ENCODE peak calls at places on chromosomes 13 and 19, in nine cellular contexts. Z, P, I, O, N, J, M, G and E are unnamed samples.

GRCh38 chr19:35090795-35091214 is 24.8 kb upstream of the FXYD3 start:
- DNase-seq in Z (no peak), P (peak; percentile 92), I (peak; percentile 18), O (no peak), N (no peak), J (no peak), M (no peak), G (no peak), E (no peak)

GRCh38 chr19:43318796-43319314 is 34.6 kb upstream of the CD177 start:
- DNase-seq in Z (no peak), P (no peak), I (no peak), O (no peak), N (no peak), J (no peak), M (no peak), G (no peak), E (no peak)

GRCh38 chr19:42295831-42296525 is 6.0 kb upstream of the PRR19 start:
- DNase-seq in Z (peak; percentile 41), P (peak; percentile 93), I (peak; percentile 31), O (peak; percentile 95), N (no peak), J (peak; percentile 93), M (peak; percentile 62), G (peak; percentile 91), E (peak; percentile 52)

GRCh38 chr13:44759723-44760360 is 183.7 kb upstream of the TSC22D1 start:
- DNase-seq in Z (peak; percentile 54), P (peak; percentile 83), I (peak; percentile 61), O (no peak), N (no peak), J (no peak), M (no peak), G (peak; percentile 70), E (no peak)

GRCh38 chr13:50894042-50894441 is 15.5 kb upstream of the RNASEH2B start:
- DNase-seq in Z (no peak), P (no peak), I (no peak), O (no peak), N (no peak), J (no peak), M (no peak), G (no peak), E (no peak)

GRCh38 chr13:54029226-54029625 is 1000.6 kb downstream of the OLFM4 start:
- DNase-seq in Z (no peak), P (no peak), I (peak; percentile 78), O (no peak), N (no peak), J (no peak), M (peak; percentile 4), G (no peak), E (no peak)

GRCh38 chr13:40440990-40441820 is 225.2 kb downstream of the FOXO1 start:
- DNase-seq in Z (no peak), P (peak; percentile 93), I (peak; percentile 42), O (peak; percentile 84), N (no peak), J (no peak), M (peak; percentile 41), G (peak; percentile 95), E (peak; percentile 69)

GRCh38 chr13:47287291-47287751 is 390.5 kb upstream of the HTR2A start:
- DNase-seq in Z (peak; percentile 73), P (no peak), I (peak; percentile 83), O (no peak), N (peak; percentile 29), J (no peak), M (peak; percentile 10), G (no peak), E (peak; percentile 61)

GRCh38 chr19:10473192-10473591 is 30.0 kb downstream of the KEAP1 start:
- DNase-seq in Z (no peak), P (no peak), I (no peak), O (no peak), N (no peak), J (no peak), M (no peak), G (no peak), E (no peak)

GRCh38 chr19:10474962-10475451 is 28.1 kb downstream of the KEAP1 start:
- DNase-seq in Z (no peak), P (no peak), I (no peak), O (no peak), N (no peak), J (no peak), M (no peak), G (no peak), E (no peak)

GRCh38 chr19:10478476-10478875 is 24.7 kb downstream of the KEAP1 start:
- DNase-seq in Z (peak; percentile 36), P (no peak), I (no peak), O (no peak), N (no peak), J (no peak), M (no peak), G (no peak), E (peak; percentile 46)

DNA sequence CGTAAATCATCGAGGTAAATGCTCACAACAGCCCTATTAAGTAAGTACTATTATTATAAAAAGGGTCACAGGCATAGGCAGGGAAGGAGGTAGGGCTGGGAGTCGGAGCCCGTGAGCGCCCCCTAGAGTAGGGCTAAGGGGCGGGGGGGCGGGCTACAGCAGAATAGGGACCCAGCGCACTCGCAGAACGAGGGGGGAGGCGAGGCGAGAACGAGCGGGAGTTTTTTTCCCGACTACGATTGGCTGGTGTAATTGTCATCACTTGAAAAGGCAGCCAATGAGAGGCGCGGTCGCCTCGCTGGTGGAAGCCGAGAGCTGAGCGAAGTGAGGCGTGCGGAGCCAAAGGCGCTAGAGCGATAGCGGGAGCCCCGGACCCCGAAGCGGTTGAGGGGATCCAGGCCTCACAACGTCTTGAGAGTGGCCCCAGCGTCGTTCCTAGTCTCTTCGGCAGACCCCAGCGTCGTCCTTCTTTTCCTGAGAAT is 24.2 kb downstream of the KEAP1 start:
- DNase-seq in Z (peak; percentile 82), P (peak; percentile 93), I (peak; percentile 83), O (peak; percentile 89), N (peak; percentile 54), J (peak; percentile 51), M (peak; percentile 92), G (peak; percentile 95), E (peak; percentile 89)
- H3K4me3 ChIP-seq in Z (peak overlapping the region; percentile 36), P (no peak overlapping the region), I (peak overlapping the region; percentile 31), O (peak overlapping the region; percentile 21), N (peak overlapping the region; percentile 48), J (no peak overlapping the region), M (peak overlapping the region; percentile 32), G (peak overlapping the region; percentile 66), E (peak overlapping the region; percentile 30)

DNA sequence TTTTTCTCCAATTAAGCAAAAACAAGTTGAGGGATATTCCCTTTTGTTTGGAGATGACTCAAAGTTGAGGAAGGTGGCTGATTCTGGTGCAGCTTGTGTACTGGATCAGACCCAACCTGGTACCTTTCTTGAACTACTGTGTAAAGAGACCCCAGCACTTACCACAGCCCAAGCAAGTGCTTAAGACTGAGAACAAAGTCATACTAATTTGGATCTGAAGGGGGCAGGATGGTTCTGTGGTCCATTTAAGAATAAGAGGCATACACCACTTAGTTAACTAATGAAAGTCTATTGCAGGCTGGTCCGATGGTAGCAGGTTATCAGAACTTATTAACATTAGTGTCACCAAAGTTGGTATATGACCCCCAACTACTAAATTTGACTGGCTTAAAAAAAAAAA is 6.3 kb downstream of the THSD1 start:
- DNase-seq in Z (peak; percentile 41), P (no peak), I (no peak), O (no peak), N (no peak), J (no peak), M (peak; percentile 58), G (no peak), E (peak; percentile 30)
- TF ChIP-seq CTCF in Z (peak; percentile 38), P (no peak), I (peak; percentile 30), O (no peak), N (peak; percentile 30), J (peak; percentile 17), M (peak; percentile 29), G (no peak), E (peak; percentile 12)

GRCh38 chr13:96821971-96822370 is 172.3 kb downstream of the OXGR1 start:
- DNase-seq in Z (no peak), P (no peak), I (no peak), O (no peak), N (no peak), J (no peak), M (no peak), G (no peak), E (no peak)

GRCh38 chr13:96824110-96824509 is 170.2 kb downstream of the OXGR1 start:
- DNase-seq in Z (no peak), P (no peak), I (peak; percentile 1), O (no peak), N (no peak), J (no peak), M (peak; percentile 63), G (no peak), E (peak; percentile 35)

GRCh38 chr13:96819375-96819774 is 174.9 kb downstream of the OXGR1 start:
- DNase-seq in Z (no peak), P (no peak), I (no peak), O (no peak), N (no peak), J (no peak), M (no peak), G (no peak), E (peak; percentile 16)

GRCh38 chr13:96821381-96821780 is 172.9 kb downstream of the OXGR1 start:
- DNase-seq in Z (peak; percentile 12), P (no peak), I (peak; percentile 19), O (no peak), N (no peak), J (no peak), M (peak; percentile 71), G (no peak), E (peak; percentile 84)

GRCh38 chr13:96822900-96823299 is 171.4 kb downstream of the OXGR1 start:
- DNase-seq in Z (no peak), P (no peak), I (peak; percentile 8), O (no peak), N (no peak), J (peak; percentile 4), M (peak; percentile 54), G (no peak), E (peak; percentile 49)
- H3K4me3 ChIP-seq in Z (no peak overlapping the region), P (no peak overlapping the region), I (no peak overlapping the region), O (no peak overlapping the region), N (no peak overlapping the region), J (no peak overlapping the region), M (no peak overlapping the region), G (no peak overlapping the region), E (no peak overlapping the region)

GRCh38 chr13:32256243-32256642 is 58.9 kb downstream of the ZAR1L start:
- DNase-seq in Z (no peak), P (no peak), I (no peak), O (no peak), N (no peak), J (no peak), M (no peak), G (no peak), E (no peak)

GRCh38 chr13:32262165-32262564 is 53.0 kb downstream of the ZAR1L start:
- DNase-seq in Z (peak; percentile 39), P (no peak), I (peak; percentile 38), O (no peak), N (no peak), J (no peak), M (no peak), G (no peak), E (peak; percentile 30)

GRCh38 chr13:32261567-32261966 is 53.6 kb downstream of the ZAR1L start:
- DNase-seq in Z (peak; percentile 92), P (no peak), I (peak; percentile 95), O (no peak), N (peak; percentile 50), J (no peak), M (peak; percentile 91), G (peak; percentile 77), E (peak; percentile 94)

GRCh38 chr13:32257649-32258048 is 57.5 kb downstream of the ZAR1L start:
- DNase-seq in Z (no peak), P (no peak), I (no peak), O (no peak), N (no peak), J (no peak), M (no peak), G (no peak), E (no peak)

DNA sequence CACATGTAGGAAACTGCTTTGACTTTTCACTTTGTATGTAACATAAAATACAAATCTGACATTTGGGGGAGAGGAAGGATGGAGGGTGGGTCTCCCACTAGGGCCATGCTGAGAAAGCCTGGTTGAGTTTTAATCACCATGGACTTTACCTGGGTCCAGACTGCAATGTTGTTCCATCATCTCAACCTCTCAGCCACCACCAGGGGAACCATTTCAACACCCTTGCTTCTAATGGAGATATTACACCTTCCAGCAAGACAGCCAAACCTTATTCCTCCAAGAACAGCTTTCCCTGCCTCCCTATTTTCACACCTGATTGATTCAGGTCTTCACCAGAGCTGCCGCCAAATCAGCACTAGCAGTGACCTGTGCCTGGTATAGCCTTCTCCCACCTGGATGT is 56.0 kb downstream of the ZAR1L start:
- DNase-seq in Z (no peak), P (no peak), I (no peak), O (no peak), N (no peak), J (no peak), M (no peak), G (no peak), E (no peak)
- TF ChIP-seq CTCF in Z (no peak), P (no peak), I (no peak), O (no peak), N (no peak), J (no peak), M (peak; percentile 19), G (no peak), E (no peak)